ENCODE peak calls at places on chromosomes 16 and 17, in ten cellular contexts. D, U, P, M, B, X, J, K, H and W are unnamed samples.

GRCh38 chr17:64156670-64157069 is 26.7 kb upstream of the ERN1 start:
- DNase-seq in B (no peak), X (no peak), M (no peak), J (no peak), D (no peak), K (no peak), P (no peak), U (no peak), H (no peak), W (no peak)

GRCh38 chr16:72094266-72094610 is 591 bp downstream of the DHX38 start:
- DNase-seq in B (no peak), D (no peak), U (no peak), H (peak), M (peak), P (no peak), J (no peak), X (no peak), K (no peak), W (no peak)

GRCh38 chr17:16214190-16215001 is 938 bp downstream of the NCOR1 start:
- DNase-seq in K (no peak), U (no peak), P (no peak), M (no peak), H (no peak), J (no peak), X (no peak), D (no peak), B (no peak), W (no peak)

GRCh38 chr17:65198653-65199382 is 61.6 kb downstream of the RGS9 start:
- DNase-seq in M (peak), D (no peak), U (no peak), X (no peak), H (peak), B (peak), J (no peak), K (peak), P (no peak), W (peak)

GRCh38 chr17:14157822-14158221 is 78.8 kb downstream of the CDRT15 start:
- DNase-seq in J (no peak), K (no peak), D (no peak), U (no peak), B (no peak), P (no peak), M (no peak), H (no peak), X (no peak), W (no peak)

GRCh38 chr17:31394544-31394943 is 3.1 kb downstream of the RAB11FIP4 start:
- DNase-seq in M (peak), B (no peak), P (peak), X (no peak), J (no peak), U (peak), D (peak), H (peak), K (no peak), W (peak)

GRCh38 chr17:82924812-82925211 is 85.0 kb upstream of the ZNF750 start:
- DNase-seq in B (no peak), M (no peak), X (no peak), K (no peak), D (no peak), J (no peak), P (no peak), U (no peak), H (no peak), W (no peak)

GRCh38 chr16:9107025-9107970 is 15.9 kb downstream of the HAPSTR1 start:
- DNase-seq in H (peak), X (no peak), D (no peak), M (no peak), B (no peak), J (no peak), K (no peak), U (no peak), P (peak), W (no peak)

GRCh38 chr16:53714080-53715050 is 10.4 kb downstream of the FTO start:
- DNase-seq in U (no peak), J (no peak), D (no peak), H (no peak), M (no peak), P (no peak), X (no peak), K (no peak), B (no peak), W (no peak)

GRCh38 chr16:17970816-17971291 is 365.7 kb downstream of the NPIPA8 start:
- DNase-seq in X (no peak), D (peak), U (no peak), M (no peak), B (no peak), J (no peak), K (no peak), P (no peak), H (no peak), W (no peak)

GRCh38 chr16:52547001-52547833 is at the start of gene TOX3:
- DNase-seq in B (no peak), D (no peak), M (peak), X (peak), P (no peak), J (no peak), K (no peak), H (no peak), U (no peak), W (peak)

GRCh38 chr17:32546031-32546444 is 59.2 kb downstream of the CDK5R1 start:
- DNase-seq in M (no peak), B (no peak), J (no peak), D (no peak), P (no peak), H (no peak), X (no peak), K (no peak), U (no peak), W (no peak)

GRCh38 chr17:32445075-32445427 is 741 bp downstream of the PSMD11 start:
- DNase-seq in B (no peak), X (peak), M (peak), P (peak), U (no peak), H (peak), J (peak), K (peak), D (no peak), W (no peak)

GRCh38 chr17:55423535-55423934 is 1.9 kb upstream of the MMD start:
- DNase-seq in X (no peak), D (no peak), J (no peak), P (no peak), H (no peak), U (no peak), K (no peak), B (no peak), M (no peak), W (no peak)

GRCh38 chr16:52912565-52913173 is 140.0 kb downstream of the CHD9NB start:
- DNase-seq in P (peak), B (peak), K (peak), U (peak), H (peak), X (peak), M (peak), J (no peak), D (no peak), W (no peak)

GRCh38 chr17:57324060-57324459 is 67.7 kb downstream of the MSI2 start:
- DNase-seq in X (no peak), K (no peak), M (no peak), P (no peak), U (no peak), J (no peak), H (no peak), D (no peak), B (no peak), W (no peak)
- TF ChIP-seq CTCF in X (no peak), K (no peak), M (no peak), P (no peak), U (no peak), J (no peak), H (no peak), D (no peak), B (no peak), W (no peak)

DNA sequence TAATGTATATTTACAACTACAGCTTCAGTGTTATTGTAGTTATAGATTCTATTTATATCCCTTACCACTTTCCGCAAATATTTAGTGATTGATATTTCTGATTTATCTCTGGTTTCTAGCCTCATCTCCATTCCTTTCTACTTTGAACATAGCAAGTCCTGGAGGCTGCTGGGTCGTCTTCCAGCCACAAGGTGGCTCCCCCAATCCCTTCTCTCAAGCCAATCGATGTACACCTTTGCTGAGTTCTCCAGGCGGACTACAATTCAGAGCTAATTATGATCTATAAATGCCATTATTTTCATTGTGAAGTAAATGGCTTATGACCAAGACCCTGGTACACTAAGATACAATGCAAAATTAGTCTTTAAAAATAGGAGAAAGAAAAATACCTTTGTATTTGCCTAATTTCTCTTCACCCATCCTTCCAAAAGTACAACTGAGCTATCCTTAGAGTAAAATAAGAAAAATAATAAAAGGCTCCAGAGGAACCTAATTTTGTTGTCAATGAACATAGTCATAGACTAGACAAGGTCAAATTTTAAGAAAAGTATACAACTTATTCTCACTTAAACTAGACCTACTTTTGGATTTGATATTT is 122.1 kb downstream of the SKAP1 start:
- DNase-seq in B (no peak), D (peak), M (peak), U (peak), J (no peak), K (peak), H (peak), P (peak), X (peak), W (peak)
- TF ChIP-seq CTCF in B (peak), D (peak), M (peak), U (peak), J (peak), K (peak), H (peak), P (peak), X (peak), W (peak)

DNA sequence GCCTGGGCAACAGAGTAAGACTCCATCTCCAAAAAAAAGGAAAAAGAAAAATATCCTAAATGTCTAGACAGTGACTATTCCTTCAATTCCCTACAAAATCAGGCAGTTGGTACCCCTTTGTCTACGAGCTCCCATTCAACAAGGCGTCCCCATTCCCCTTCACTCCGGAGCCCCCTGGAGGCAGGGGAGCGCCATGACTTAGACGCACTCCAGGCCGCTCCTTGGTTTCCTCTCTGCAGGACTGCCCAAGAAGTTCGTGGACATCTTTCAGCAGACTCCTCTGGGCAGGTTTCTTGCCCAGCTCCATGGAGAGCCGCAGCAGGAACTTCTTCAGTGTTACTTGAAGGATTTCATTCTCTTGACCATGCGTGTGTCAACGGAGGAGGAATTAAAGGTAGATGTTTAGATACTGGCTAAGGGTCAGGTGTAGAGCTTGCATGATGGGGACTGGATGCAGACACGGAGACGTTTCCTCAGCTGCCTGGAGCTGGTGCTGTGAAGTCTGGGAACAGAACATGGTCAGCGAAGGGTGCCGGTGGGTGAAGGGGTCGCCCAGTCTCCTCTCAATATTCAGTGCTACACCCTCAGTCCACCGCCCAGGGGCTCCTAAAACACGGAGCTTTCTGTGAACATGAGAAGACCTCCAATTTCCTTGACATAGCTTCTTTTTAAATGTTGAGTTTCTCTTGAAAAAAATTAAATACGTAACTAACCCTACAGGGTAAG is 53.3 kb upstream of the ENDOV start:
- DNase-seq in B (no peak), H (no peak), K (no peak), P (no peak), U (no peak), D (peak), J (no peak), X (peak), M (no peak), W (no peak)
- TF ChIP-seq CTCF in B (no peak), H (peak), K (no peak), P (peak), U (peak), D (no peak), J (peak), X (peak), M (peak), W (peak)

DNA sequence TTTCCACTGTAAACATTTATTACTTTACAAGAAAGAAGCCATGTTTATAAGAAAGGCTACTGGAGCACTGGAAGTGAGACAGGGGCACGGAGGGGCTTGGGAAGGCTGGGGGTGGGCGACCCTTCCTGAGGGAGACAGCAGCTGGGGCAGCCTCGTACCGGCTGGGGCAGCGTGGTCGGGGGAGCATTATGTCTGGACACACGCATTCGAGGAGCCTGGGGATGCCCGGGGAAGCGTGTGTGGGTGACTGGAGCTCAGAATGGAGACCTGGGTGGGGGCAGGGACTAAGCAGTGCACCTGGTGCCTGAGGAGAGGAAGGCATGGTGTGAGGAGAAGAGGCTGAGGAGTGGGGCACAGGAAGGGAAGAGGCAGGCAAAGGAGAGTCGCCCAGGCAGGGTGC is 64.5 kb downstream of the SRCIN1 start:
- DNase-seq in H (no peak), D (no peak), J (no peak), B (no peak), U (no peak), X (no peak), M (no peak), P (no peak), K (no peak), W (no peak)
- TF ChIP-seq CTCF in H (no peak), D (no peak), J (no peak), B (no peak), U (no peak), X (no peak), M (no peak), P (no peak), K (no peak), W (no peak)

GRCh38 chr16:73199214-73199613 is 151.3 kb upstream of the ZFHX3 start:
- DNase-seq in D (no peak), J (no peak), X (no peak), H (no peak), B (no peak), M (no peak), P (no peak), U (no peak), K (no peak), W (no peak)
- TF ChIP-seq CTCF in D (no peak), J (no peak), X (no peak), H (no peak), B (no peak), M (no peak), P (no peak), U (no peak), K (no peak), W (no peak)